ENCODE peak calls at places on chromosomes 13 and 19, in five cellular contexts. One of them, this sample, is unnamed. For H3K4me1, the result is how much of the 10 kb centered on the place peaks cover.

GRCh38 chr13:43377149-43377548 is 353.8 kb downstream of the DNAJC15 start:
- DNase-seq in transverse colon: no peak
- DNase-seq in effector memory CD4-positive, alpha-beta T cell: no peak
- DNase-seq in mesendoderm: no peak
- DNase-seq in CD8-positive, alpha-beta T cell: no peak
- DNase-seq in this sample: no peak

GRCh38 chr13:74761794-74762193 is 627.6 kb upstream of the KLF12 start:
- DNase-seq in transverse colon: no peak
- DNase-seq in CD8-positive, alpha-beta T cell: no peak
- DNase-seq in effector memory CD4-positive, alpha-beta T cell: no peak
- DNase-seq in mesendoderm: peak
- DNase-seq in this sample: no peak

GRCh38 chr13:78785764-78786163 is 126.8 kb upstream of the OBI1 start:
- DNase-seq in transverse colon: no peak
- DNase-seq in mesendoderm: no peak
- DNase-seq in CD8-positive, alpha-beta T cell: no peak
- DNase-seq in effector memory CD4-positive, alpha-beta T cell: no peak
- DNase-seq in this sample: no peak

GRCh38 chr13:80955487-80955886 is 614.6 kb upstream of the SPRY2 start:
- DNase-seq in CD8-positive, alpha-beta T cell: no peak
- DNase-seq in effector memory CD4-positive, alpha-beta T cell: no peak
- DNase-seq in transverse colon: no peak
- DNase-seq in mesendoderm: no peak
- DNase-seq in this sample: no peak

GRCh38 chr19:14433454-14434156 is 499 bp downstream of the PKN1 start:
- DNase-seq in effector memory CD4-positive, alpha-beta T cell: peak
- DNase-seq in mesendoderm: no peak
- DNase-seq in CD8-positive, alpha-beta T cell: no peak
- DNase-seq in transverse colon: peak
- DNase-seq in this sample: no peak

GRCh38 chr19:2735374-2735773 is 4.4 kb downstream of the SLC39A3 start:
- DNase-seq in transverse colon: no peak
- DNase-seq in CD8-positive, alpha-beta T cell: no peak
- DNase-seq in effector memory CD4-positive, alpha-beta T cell: no peak
- DNase-seq in mesendoderm: no peak
- DNase-seq in this sample: no peak

GRCh38 chr19:34430738-34431625 is 2.8 kb downstream of the UBA2 start:
- DNase-seq in transverse colon: no peak
- DNase-seq in CD8-positive, alpha-beta T cell: peak
- DNase-seq in effector memory CD4-positive, alpha-beta T cell: peak
- DNase-seq in mesendoderm: peak
- DNase-seq in this sample: peak

GRCh38 chr19:6753178-6754031 is 13.8 kb downstream of the SH2D3A start:
- DNase-seq in transverse colon: peak
- DNase-seq in effector memory CD4-positive, alpha-beta T cell: peak
- DNase-seq in CD8-positive, alpha-beta T cell: peak
- DNase-seq in mesendoderm: peak
- DNase-seq in this sample: peak

GRCh38 chr19:17515408-17516149 is 4.1 kb downstream of the PGLS start:
- DNase-seq in transverse colon: no peak
- DNase-seq in effector memory CD4-positive, alpha-beta T cell: no peak
- DNase-seq in CD8-positive, alpha-beta T cell: no peak
- DNase-seq in mesendoderm: no peak
- DNase-seq in this sample: no peak

GRCh38 chr13:40446365-40446764 is 220.1 kb downstream of the FOXO1 start:
- DNase-seq in transverse colon: no peak
- DNase-seq in effector memory CD4-positive, alpha-beta T cell: no peak
- DNase-seq in mesendoderm: no peak
- DNase-seq in CD8-positive, alpha-beta T cell: no peak
- DNase-seq in this sample: no peak

GRCh38 chr19:44725251-44725650 is 23.3 kb upstream of the BCL3 start:
- DNase-seq in CD8-positive, alpha-beta T cell: no peak
- DNase-seq in transverse colon: peak
- DNase-seq in effector memory CD4-positive, alpha-beta T cell: no peak
- DNase-seq in mesendoderm: no peak
- DNase-seq in this sample: peak

GRCh38 chr13:83211301-83211700 is 671.0 kb downstream of the SLITRK1 start:
- DNase-seq in effector memory CD4-positive, alpha-beta T cell: no peak
- DNase-seq in CD8-positive, alpha-beta T cell: no peak
- DNase-seq in mesendoderm: no peak
- DNase-seq in transverse colon: no peak
- DNase-seq in this sample: no peak

GRCh38 chr19:1630811-1631210 is 21.6 kb downstream of the TCF3 start:
- DNase-seq in transverse colon: no peak
- DNase-seq in effector memory CD4-positive, alpha-beta T cell: no peak
- DNase-seq in mesendoderm: no peak
- DNase-seq in CD8-positive, alpha-beta T cell: no peak
- DNase-seq in this sample: no peak

GRCh38 chr13:35518337-35518736 is 41.8 kb upstream of the MAB21L1 start:
- DNase-seq in effector memory CD4-positive, alpha-beta T cell: no peak
- DNase-seq in mesendoderm: no peak
- DNase-seq in transverse colon: no peak
- DNase-seq in CD8-positive, alpha-beta T cell: no peak
- DNase-seq in this sample: no peak

GRCh38 chr19:8109455-8109854 is 39.9 kb downstream of the FBN3 start:
- DNase-seq in mesendoderm: no peak
- DNase-seq in transverse colon: no peak
- DNase-seq in CD8-positive, alpha-beta T cell: no peak
- DNase-seq in effector memory CD4-positive, alpha-beta T cell: no peak
- DNase-seq in this sample: no peak

GRCh38 chr19:45211751-45212381 is 33.3 kb downstream of the BLOC1S3 start:
- DNase-seq in effector memory CD4-positive, alpha-beta T cell: no peak
- DNase-seq in CD8-positive, alpha-beta T cell: no peak
- DNase-seq in mesendoderm: no peak
- DNase-seq in transverse colon: no peak
- DNase-seq in this sample: no peak

GRCh38 chr19:41969196-41969595 is 10.1 kb upstream of the RABAC1 start:
- DNase-seq in CD8-positive, alpha-beta T cell: no peak
- DNase-seq in mesendoderm: no peak
- DNase-seq in effector memory CD4-positive, alpha-beta T cell: no peak
- DNase-seq in transverse colon: no peak
- DNase-seq in this sample: no peak

GRCh38 chr13:31951215-31951678 is 80.3 kb upstream of the FRY start:
- DNase-seq in mesendoderm: peak
- DNase-seq in CD8-positive, alpha-beta T cell: no peak
- DNase-seq in effector memory CD4-positive, alpha-beta T cell: no peak
- DNase-seq in transverse colon: peak
- DNase-seq in this sample: no peak

GRCh38 chr13:27793377-27794074 is 1.2 kb downstream of the GSX1 start:
- DNase-seq in transverse colon: no peak
- DNase-seq in mesendoderm: no peak
- DNase-seq in effector memory CD4-positive, alpha-beta T cell: no peak
- DNase-seq in CD8-positive, alpha-beta T cell: no peak
- DNase-seq in this sample: no peak

GRCh38 chr13:48750588-48751383 is 97.1 kb downstream of the CYSLTR2 start:
- DNase-seq in CD8-positive, alpha-beta T cell: no peak
- DNase-seq in transverse colon: peak
- DNase-seq in effector memory CD4-positive, alpha-beta T cell: no peak
- DNase-seq in mesendoderm: no peak
- DNase-seq in this sample: no peak

GRCh38 chr19:787551-787950 is 9.7 kb upstream of the PTBP1 start:
- DNase-seq in transverse colon: no peak
- DNase-seq in CD8-positive, alpha-beta T cell: no peak
- DNase-seq in mesendoderm: no peak
- DNase-seq in effector memory CD4-positive, alpha-beta T cell: no peak
- DNase-seq in this sample: no peak

GRCh38 chr13:60261432-60262351 is 98.0 kb upstream of the DIAPH3 start:
- DNase-seq in mesendoderm: no peak
- DNase-seq in transverse colon: no peak
- DNase-seq in CD8-positive, alpha-beta T cell: no peak
- DNase-seq in effector memory CD4-positive, alpha-beta T cell: no peak
- DNase-seq in this sample: no peak

GRCh38 chr13:41595298-41595697 is 137.9 kb downstream of the RGCC start:
- DNase-seq in CD8-positive, alpha-beta T cell: no peak
- DNase-seq in mesendoderm: no peak
- DNase-seq in effector memory CD4-positive, alpha-beta T cell: no peak
- DNase-seq in transverse colon: no peak
- DNase-seq in this sample: no peak

GRCh38 chr13:43006893-43007631 is 15.0 kb upstream of the EPSTI1 start:
- DNase-seq in CD8-positive, alpha-beta T cell: no peak
- DNase-seq in effector memory CD4-positive, alpha-beta T cell: no peak
- DNase-seq in transverse colon: no peak
- DNase-seq in mesendoderm: peak
- DNase-seq in this sample: no peak

GRCh38 chr19:56765107-56765506 is 75.4 kb downstream of the PEG3 start:
- DNase-seq in mesendoderm: peak
- DNase-seq in CD8-positive, alpha-beta T cell: no peak
- DNase-seq in transverse colon: peak
- DNase-seq in effector memory CD4-positive, alpha-beta T cell: no peak
- DNase-seq in this sample: no peak

GRCh38 chr19:16400911-16401675 is 70.7 kb downstream of the EPS15L1 start:
- DNase-seq in mesendoderm: no peak
- DNase-seq in CD8-positive, alpha-beta T cell: no peak
- DNase-seq in effector memory CD4-positive, alpha-beta T cell: no peak
- DNase-seq in transverse colon: no peak
- DNase-seq in this sample: no peak

GRCh38 chr13:34352958-34353357 is 535.0 kb downstream of the RFC3 start:
- DNase-seq in mesendoderm: no peak
- DNase-seq in CD8-positive, alpha-beta T cell: no peak
- DNase-seq in effector memory CD4-positive, alpha-beta T cell: no peak
- DNase-seq in transverse colon: no peak
- DNase-seq in this sample: no peak

GRCh38 chr13:111247552-111247951 is 72.9 kb upstream of the TEX29 start:
- DNase-seq in CD8-positive, alpha-beta T cell: no peak
- DNase-seq in transverse colon: peak
- DNase-seq in effector memory CD4-positive, alpha-beta T cell: no peak
- DNase-seq in mesendoderm: no peak
- DNase-seq in this sample: no peak

GRCh38 chr13:111251646-111252448 is 68.6 kb upstream of the TEX29 start:
- DNase-seq in CD8-positive, alpha-beta T cell: no peak
- DNase-seq in mesendoderm: peak
- DNase-seq in transverse colon: no peak
- DNase-seq in effector memory CD4-positive, alpha-beta T cell: no peak
- DNase-seq in this sample: no peak

GRCh38 chr13:111252449-111253124 is 67.9 kb upstream of the TEX29 start:
- DNase-seq in mesendoderm: no peak
- DNase-seq in CD8-positive, alpha-beta T cell: no peak
- DNase-seq in transverse colon: no peak
- DNase-seq in effector memory CD4-positive, alpha-beta T cell: no peak
- DNase-seq in this sample: no peak

GRCh38 chr13:111248822-111249221 is 71.6 kb upstream of the TEX29 start:
- DNase-seq in transverse colon: no peak
- DNase-seq in CD8-positive, alpha-beta T cell: no peak
- DNase-seq in mesendoderm: no peak
- DNase-seq in effector memory CD4-positive, alpha-beta T cell: no peak
- DNase-seq in this sample: no peak

GRCh38 chr13:111249637-111250360 is 70.6 kb upstream of the TEX29 start:
- DNase-seq in mesendoderm: no peak
- DNase-seq in transverse colon: no peak
- DNase-seq in effector memory CD4-positive, alpha-beta T cell: no peak
- DNase-seq in CD8-positive, alpha-beta T cell: no peak
- DNase-seq in this sample: no peak
- H3K4me1 ChIP-seq in mesendoderm: under half
- H3K4me1 ChIP-seq in transverse colon: under half
- H3K4me1 ChIP-seq in effector memory CD4-positive, alpha-beta T cell: under half
- H3K4me1 ChIP-seq in CD8-positive, alpha-beta T cell: under half
- H3K4me1 ChIP-seq in this sample: under half

GRCh38 chr13:67146523-67147130 is 83.5 kb downstream of the PCDH9 start:
- DNase-seq in transverse colon: no peak
- DNase-seq in mesendoderm: no peak
- DNase-seq in CD8-positive, alpha-beta T cell: no peak
- DNase-seq in effector memory CD4-positive, alpha-beta T cell: no peak
- DNase-seq in this sample: no peak

GRCh38 chr13:67147257-67148218 is 82.6 kb downstream of the PCDH9 start:
- DNase-seq in mesendoderm: peak
- DNase-seq in CD8-positive, alpha-beta T cell: no peak
- DNase-seq in transverse colon: no peak
- DNase-seq in effector memory CD4-positive, alpha-beta T cell: no peak
- DNase-seq in this sample: peak

GRCh38 chr13:67150608-67151007 is 79.5 kb downstream of the PCDH9 start:
- DNase-seq in transverse colon: no peak
- DNase-seq in CD8-positive, alpha-beta T cell: no peak
- DNase-seq in mesendoderm: no peak
- DNase-seq in effector memory CD4-positive, alpha-beta T cell: no peak
- DNase-seq in this sample: no peak

GRCh38 chr13:67145950-67146349 is 84.2 kb downstream of the PCDH9 start:
- DNase-seq in effector memory CD4-positive, alpha-beta T cell: no peak
- DNase-seq in mesendoderm: no peak
- DNase-seq in transverse colon: no peak
- DNase-seq in CD8-positive, alpha-beta T cell: no peak
- DNase-seq in this sample: no peak

DNA sequence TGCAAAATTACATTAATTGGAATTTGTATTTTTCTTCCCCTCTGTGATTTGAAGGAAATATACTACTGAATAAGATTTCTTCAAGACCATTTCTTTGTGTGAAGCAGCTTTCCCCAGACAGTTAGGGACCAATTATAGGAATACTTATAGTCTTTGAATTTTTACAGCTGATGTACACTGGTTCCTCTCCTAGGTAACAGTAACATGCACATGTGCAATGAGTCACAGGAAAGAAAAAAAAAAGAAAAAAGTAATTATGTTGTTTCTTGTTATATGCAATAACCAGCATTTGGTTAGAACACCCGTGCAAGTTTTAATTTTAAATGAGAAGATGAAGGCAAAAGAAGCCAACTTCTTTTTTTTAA is 81.9 kb downstream of the PCDH9 start:
- DNase-seq in effector memory CD4-positive, alpha-beta T cell: no peak
- DNase-seq in transverse colon: no peak
- DNase-seq in CD8-positive, alpha-beta T cell: no peak
- DNase-seq in mesendoderm: no peak
- DNase-seq in this sample: no peak
- H3K4me1 ChIP-seq in effector memory CD4-positive, alpha-beta T cell: under half
- H3K4me1 ChIP-seq in transverse colon: under half
- H3K4me1 ChIP-seq in CD8-positive, alpha-beta T cell: under half
- H3K4me1 ChIP-seq in mesendoderm: under half
- H3K4me1 ChIP-seq in this sample: half or more

DNA sequence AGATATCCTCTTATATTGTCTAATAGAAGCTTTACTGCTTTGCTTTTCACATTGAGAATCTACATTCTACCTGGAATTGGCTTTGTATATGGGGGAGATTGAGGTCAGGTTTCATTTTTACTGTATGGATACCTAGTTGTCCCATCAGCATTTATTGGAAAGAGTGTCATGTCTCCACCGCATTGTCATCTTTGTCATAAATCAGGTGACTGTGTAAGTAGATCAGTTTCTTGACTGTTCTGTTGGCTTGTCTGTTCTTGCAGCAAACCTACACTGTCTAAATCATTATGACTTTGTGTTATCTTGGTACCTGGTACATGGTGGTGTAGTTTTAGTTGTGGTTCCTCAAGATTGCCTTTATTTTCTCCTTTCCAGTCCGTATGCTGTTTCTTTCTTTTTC is 5.8 kb downstream of the URI1 start:
- DNase-seq in mesendoderm: no peak
- DNase-seq in CD8-positive, alpha-beta T cell: no peak
- DNase-seq in effector memory CD4-positive, alpha-beta T cell: no peak
- DNase-seq in transverse colon: no peak
- DNase-seq in this sample: no peak
- H3K4me1 ChIP-seq in mesendoderm: under half
- H3K4me1 ChIP-seq in CD8-positive, alpha-beta T cell: under half
- H3K4me1 ChIP-seq in effector memory CD4-positive, alpha-beta T cell: under half
- H3K4me1 ChIP-seq in transverse colon: under half
- H3K4me1 ChIP-seq in this sample: half or more

DNA sequence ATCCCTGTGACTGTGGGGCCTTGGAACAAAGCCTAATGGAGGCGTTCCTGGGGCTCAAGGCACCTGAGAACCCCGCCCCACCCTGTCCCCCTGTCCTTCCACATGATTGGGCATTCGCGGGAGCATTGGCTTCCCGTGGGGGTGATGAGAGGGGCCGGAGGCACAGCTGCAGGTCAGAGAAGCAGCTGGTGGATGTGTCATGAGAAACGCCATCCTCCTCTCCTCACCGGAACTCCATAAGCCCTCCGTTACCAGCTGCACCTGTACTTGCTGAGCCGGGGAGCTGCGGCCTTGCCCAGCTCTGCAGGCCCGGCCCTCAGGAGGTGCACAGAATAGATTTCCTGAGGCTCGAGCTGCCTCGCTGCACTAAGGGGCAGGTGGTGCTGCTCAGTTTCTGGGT is 42.0 kb downstream of the CAPN12 start:
- DNase-seq in CD8-positive, alpha-beta T cell: no peak
- DNase-seq in effector memory CD4-positive, alpha-beta T cell: no peak
- DNase-seq in transverse colon: no peak
- DNase-seq in mesendoderm: no peak
- DNase-seq in this sample: no peak
- H3K4me1 ChIP-seq in CD8-positive, alpha-beta T cell: under half
- H3K4me1 ChIP-seq in effector memory CD4-positive, alpha-beta T cell: under half
- H3K4me1 ChIP-seq in transverse colon: under half
- H3K4me1 ChIP-seq in mesendoderm: under half
- H3K4me1 ChIP-seq in this sample: half or more

This sample was measured in A549.